ENCODE peak calls at places on chromosomes 5 and 9, in five cellular contexts. One of them, this sample, is unnamed.

GRCh38 chr9:33198163-33198562 is 31.0 kb upstream of the B4GALT1 start:
- DNase-seq in ascending aorta: peak; percentile 85
- DNase-seq in AG08396: peak; percentile 39
- DNase-seq in neural crest cell: no peak
- DNase-seq in colonic mucosa: no peak
- DNase-seq in this sample: peak; percentile 16

GRCh38 chr9:12659220-12659619 is 34.0 kb upstream of the TYRP1 start:
- DNase-seq in ascending aorta: no peak
- DNase-seq in AG08396: no peak
- DNase-seq in neural crest cell: no peak
- DNase-seq in colonic mucosa: no peak
- DNase-seq in this sample: no peak

GRCh38 chr9:68793605-68794343 is 88.7 kb downstream of the PIP5K1B start:
- DNase-seq in ascending aorta: no peak
- DNase-seq in AG08396: no peak
- DNase-seq in neural crest cell: no peak
- DNase-seq in colonic mucosa: no peak
- DNase-seq in this sample: no peak

GRCh38 chr9:2066312-2067273 is 51.4 kb downstream of the SMARCA2 start:
- DNase-seq in ascending aorta: no peak
- DNase-seq in AG08396: peak; percentile 25
- DNase-seq in neural crest cell: no peak
- DNase-seq in colonic mucosa: no peak
- DNase-seq in this sample: no peak

GRCh38 chr9:81984911-81985310 is 3.7 kb upstream of the SPATA31D1 start:
- DNase-seq in ascending aorta: no peak
- DNase-seq in AG08396: no peak
- DNase-seq in neural crest cell: no peak
- DNase-seq in colonic mucosa: no peak
- DNase-seq in this sample: no peak

GRCh38 chr5:28576022-28576421 is 1537.6 kb upstream of the CDH9 start:
- DNase-seq in ascending aorta: no peak
- DNase-seq in AG08396: no peak
- DNase-seq in neural crest cell: no peak
- DNase-seq in colonic mucosa: no peak
- DNase-seq in this sample: peak; percentile 14

GRCh38 chr5:54610197-54610898 is 92.8 kb downstream of the SNX18 start:
- DNase-seq in ascending aorta: no peak
- DNase-seq in AG08396: no peak
- DNase-seq in neural crest cell: no peak
- DNase-seq in colonic mucosa: no peak
- DNase-seq in this sample: peak; percentile 15

GRCh38 chr9:86598411-86599239 is 244.4 kb upstream of the TUT7 start:
- DNase-seq in ascending aorta: no peak
- DNase-seq in AG08396: no peak
- DNase-seq in neural crest cell: no peak
- DNase-seq in colonic mucosa: no peak
- DNase-seq in this sample: no peak

GRCh38 chr5:14364576-14365472 is 216.8 kb upstream of the OTULINL start:
- DNase-seq in ascending aorta: no peak
- DNase-seq in AG08396: no peak
- DNase-seq in neural crest cell: no peak
- DNase-seq in colonic mucosa: peak; percentile 36
- DNase-seq in this sample: no peak

GRCh38 chr5:169580964-169581363 is 2.6 kb upstream of the SPDL1 start:
- DNase-seq in ascending aorta: no peak
- DNase-seq in AG08396: no peak
- DNase-seq in neural crest cell: no peak
- DNase-seq in colonic mucosa: no peak
- DNase-seq in this sample: no peak

GRCh38 chr5:157215143-157215825 is 34.6 kb downstream of the ITK start:
- DNase-seq in ascending aorta: no peak
- DNase-seq in AG08396: no peak
- DNase-seq in neural crest cell: no peak
- DNase-seq in colonic mucosa: no peak
- DNase-seq in this sample: no peak

GRCh38 chr5:139414601-139415121 is 10.8 kb upstream of the SPATA24 start:
- DNase-seq in ascending aorta: peak; percentile 47
- DNase-seq in AG08396: no peak
- DNase-seq in neural crest cell: no peak
- DNase-seq in colonic mucosa: no peak
- DNase-seq in this sample: no peak

GRCh38 chr5:14226992-14227391 is 83.8 kb downstream of the TRIO start:
- DNase-seq in ascending aorta: no peak
- DNase-seq in AG08396: no peak
- DNase-seq in neural crest cell: no peak
- DNase-seq in colonic mucosa: no peak
- DNase-seq in this sample: no peak

GRCh38 chr5:31809037-31809910 is 170.3 kb downstream of the PDZD2 start:
- DNase-seq in ascending aorta: peak; percentile 79
- DNase-seq in AG08396: peak; percentile 79
- DNase-seq in neural crest cell: peak; percentile 59
- DNase-seq in colonic mucosa: peak; percentile 45
- DNase-seq in this sample: peak; percentile 44

GRCh38 chr9:26169684-26170083 is 491.4 kb upstream of the TUSC1 start:
- DNase-seq in ascending aorta: no peak
- DNase-seq in AG08396: no peak
- DNase-seq in neural crest cell: no peak
- DNase-seq in colonic mucosa: no peak
- DNase-seq in this sample: no peak

GRCh38 chr9:73916016-73916673 is 581.0 kb upstream of the RORB start:
- DNase-seq in ascending aorta: no peak
- DNase-seq in AG08396: no peak
- DNase-seq in neural crest cell: no peak
- DNase-seq in colonic mucosa: no peak
- DNase-seq in this sample: no peak

GRCh38 chr5:82319192-82319591 is 41.0 kb upstream of the RPS23 start:
- DNase-seq in ascending aorta: no peak
- DNase-seq in AG08396: no peak
- DNase-seq in neural crest cell: no peak
- DNase-seq in colonic mucosa: no peak
- DNase-seq in this sample: no peak

GRCh38 chr5:1724822-1725602 is 74.6 kb downstream of the MRPL36 start:
- DNase-seq in ascending aorta: no peak
- DNase-seq in AG08396: peak; percentile 69
- DNase-seq in neural crest cell: no peak
- DNase-seq in colonic mucosa: peak; percentile 53
- DNase-seq in this sample: no peak

This sample was measured in NCI-H226.